ENCODE peak calls at places on chromosomes 12 and 14, in seven cellular contexts. I is LHCN-M2; D is GM19239; X is left ventricle myocardium superior; E is non-pigmented ciliary epithelial cell; P is activated CD8-positive, alpha-beta memory T cell treated with anti-CD3 and anti-CD28 coated beads, Interleukin-2, amount 50 U/mL, for 4 hours; G is CD8-positive, alpha-beta T cell. B is an unnamed sample.

GRCh38 chr14:74464785-74465184 is 28.3 kb downstream of the NPC2 start:
- DNase-seq in P (no peak), I (no peak), G (no peak), D (no peak), X (no peak), E (no peak), B (no peak)

GRCh38 chr12:76679778-76680177 is 84.1 kb upstream of the ZDHHC17 start:
- DNase-seq in X (no peak), P (no peak), I (peak), E (no peak), G (no peak), D (no peak), B (no peak)

GRCh38 chr12:24864796-24865125 is 84.1 kb downstream of the BCAT1 start:
- DNase-seq in X (no peak), E (peak), P (no peak), D (peak), G (no peak), I (peak), B (peak)

GRCh38 chr14:23379331-23380196 is 2.7 kb downstream of the CMTM5 start:
- DNase-seq in D (peak), X (peak), I (peak), P (peak), E (no peak), G (peak), B (no peak)

GRCh38 chr12:21814814-21815213 is 40.3 kb upstream of the KCNJ8 start:
- DNase-seq in I (no peak), E (no peak), P (no peak), X (peak), G (no peak), D (no peak), B (no peak)

GRCh38 chr14:103123128-103123633 is at the start of gene TNFAIP2:
- DNase-seq in G (peak), E (no peak), I (no peak), D (no peak), X (peak), P (no peak), B (no peak)

GRCh38 chr14:39016733-39017095 is 86.3 kb downstream of the SEC23A start:
- DNase-seq in I (no peak), G (no peak), P (no peak), X (no peak), E (no peak), D (no peak), B (no peak)

GRCh38 chr12:89225808-89226368 is 126.4 kb downstream of the DUSP6 start:
- DNase-seq in G (no peak), I (peak), E (peak), P (no peak), D (no peak), X (no peak), B (peak)

GRCh38 chr12:132478845-132479244 is 11.1 kb upstream of the FBRSL1 start:
- DNase-seq in X (no peak), E (no peak), P (no peak), D (no peak), G (no peak), I (no peak), B (no peak)

GRCh38 chr12:15806826-15807225 is 17.6 kb upstream of the EPS8 start:
- DNase-seq in P (no peak), X (no peak), D (no peak), E (no peak), I (no peak), G (no peak), B (no peak)

GRCh38 chr14:49622022-49622607 is 1.5 kb downstream of the MGAT2 start:
- DNase-seq in P (no peak), E (no peak), X (no peak), I (no peak), D (no peak), G (no peak), B (no peak)

GRCh38 chr14:59771577-59771976 is 99.0 kb downstream of the RTN1 start:
- DNase-seq in X (no peak), D (no peak), P (no peak), I (peak), G (no peak), E (peak), B (peak)

GRCh38 chr14:100715803-100716202 is 10.9 kb upstream of the DLK1 start:
- DNase-seq in E (no peak), G (no peak), D (no peak), I (no peak), X (no peak), P (no peak), B (no peak)

GRCh38 chr12:56751712-56752598 is at the start of gene PRIM1:
- DNase-seq in X (peak), D (peak), P (peak), G (peak), E (no peak), I (peak), B (peak)

GRCh38 chr14:82224610-82225009 is 691.0 kb upstream of the SEL1L start:
- DNase-seq in E (no peak), I (no peak), G (no peak), X (no peak), D (no peak), P (no peak), B (no peak)

GRCh38 chr12:105278043-105278697 is 42.2 kb upstream of the APPL2 start:
- DNase-seq in X (no peak), P (no peak), I (peak), G (no peak), E (no peak), D (no peak), B (no peak)

GRCh38 chr14:99777956-99778355 is 15.3 kb upstream of the EML1 start:
- DNase-seq in D (no peak), G (no peak), P (no peak), X (no peak), I (no peak), E (no peak), B (no peak)

GRCh38 chr12:22709292-22709691 is 84.3 kb downstream of the ETNK1 start:
- DNase-seq in D (peak), P (no peak), G (no peak), I (peak), E (no peak), X (no peak), B (peak)